ENCODE peak calls at places on chromosome 10, in four cellular contexts. G, D, O and Q are unnamed samples. For H3K9me3, the result is how much of the 10 kb centered on the place peaks cover.

GRCh38 chr10:125123363-125124113 is 36.8 kb downstream of the CTBP2 start:
- DNase-seq in G (peak), D (peak), O (peak), Q (no peak)

GRCh38 chr10:126075009-126075408 is 178.6 kb downstream of the FANK1 start:
- DNase-seq in G (no peak), D (no peak), O (no peak), Q (no peak)

GRCh38 chr10:116742367-116743265 is at the start of gene HSPA12A:
- DNase-seq in G (peak), D (peak), O (peak), Q (peak)

GRCh38 chr10:80413152-80413996 is 5.0 kb downstream of the PRXL2A start:
- DNase-seq in G (peak), D (no peak), O (no peak), Q (no peak)

GRCh38 chr10:44978213-44978569 is 418 bp downstream of the DEPP1 start:
- DNase-seq in G (no peak), D (no peak), O (no peak), Q (no peak)

GRCh38 chr10:103765981-103766380 is 89.4 kb downstream of the SH3PXD2A start:
- DNase-seq in G (peak), D (no peak), O (peak), Q (peak)

GRCh38 chr10:119104653-119105024 is 726 bp downstream of the DENND10 start:
- DNase-seq in G (no peak), D (no peak), O (peak), Q (no peak)

GRCh38 chr10:124124769-124125161 is 31.4 kb upstream of the CHST15 start:
- DNase-seq in G (no peak), D (no peak), O (no peak), Q (no peak)

GRCh38 chr10:91672021-91672608 is 39.2 kb upstream of the PPP1R3C start:
- DNase-seq in G (peak), D (peak), O (no peak), Q (no peak)

GRCh38 chr10:4280481-4281206 is 495.6 kb upstream of the KLF6 start:
- DNase-seq in G (peak), D (peak), O (no peak), Q (no peak)

GRCh38 chr10:14032406-14032998 is 298.2 kb downstream of the FRMD4A start:
- DNase-seq in G (no peak), D (peak), O (peak), Q (peak)

DNA sequence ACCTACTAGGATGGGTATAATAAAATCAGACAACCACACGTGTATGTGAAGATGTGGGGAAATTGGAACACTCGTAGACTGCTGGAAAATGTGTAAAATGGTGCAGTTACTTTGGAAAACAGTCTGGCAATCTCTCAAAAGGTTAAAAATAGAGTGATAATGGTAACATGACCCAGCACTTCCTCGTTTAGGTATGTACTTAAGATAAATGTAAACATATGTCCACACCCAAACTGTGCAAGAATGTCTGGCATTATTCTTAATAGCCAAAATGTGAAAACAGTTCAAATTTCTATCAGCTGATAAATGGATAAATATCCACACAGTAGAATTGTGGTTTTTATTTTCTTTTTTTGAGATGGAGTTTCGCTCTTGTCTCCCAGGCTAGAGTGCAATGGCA is 272.8 kb downstream of the ZNF248 start:
- DNase-seq in G (no peak), D (no peak), O (no peak), Q (no peak)
- H3K9me3 ChIP-seq in G (under half), D (under half), O (under half), Q (under half)

DNA sequence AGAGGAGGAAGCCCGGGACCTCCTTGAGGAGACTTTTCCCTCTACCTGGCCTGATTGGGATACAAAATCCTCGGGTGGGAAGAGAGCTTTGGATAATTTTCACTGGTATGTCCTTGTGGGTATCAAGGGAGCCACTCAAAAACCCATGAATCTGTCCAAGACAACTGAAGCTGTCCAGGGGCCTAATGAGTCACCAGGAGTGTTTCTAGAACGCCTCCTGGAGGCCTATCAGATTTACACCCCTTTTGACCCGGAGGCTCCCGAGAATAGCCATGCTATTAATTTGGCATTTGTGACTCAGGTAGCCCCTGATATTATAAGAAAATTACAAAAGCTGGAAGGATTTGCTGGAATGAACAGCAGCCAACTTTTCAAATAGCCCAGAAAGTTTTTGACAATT is 38.6 kb downstream of the ZNF25 start:
- DNase-seq in G (no peak), D (peak), O (no peak), Q (no peak)
- H3K9me3 ChIP-seq in G (under half), D (under half), O (under half), Q (under half)

DNA sequence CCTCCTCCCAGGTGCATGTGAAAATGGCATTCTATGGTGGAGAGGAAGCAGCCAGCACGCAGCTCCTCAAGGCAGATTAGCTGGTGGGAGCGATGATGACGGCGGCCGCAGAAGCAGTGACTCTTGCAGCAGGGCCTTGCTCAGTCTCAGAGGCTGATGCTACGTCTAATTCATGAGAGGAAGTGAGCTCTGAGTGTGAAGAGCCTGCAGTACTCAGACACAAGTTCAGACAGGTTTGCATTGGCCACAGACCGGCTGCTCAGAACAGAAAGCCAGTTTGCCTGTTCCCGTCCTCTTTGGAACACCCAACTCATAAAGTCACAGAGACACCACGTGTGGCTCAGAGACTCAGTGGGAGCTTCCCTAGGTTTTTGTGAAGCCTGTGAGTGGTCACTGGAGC is 136.5 kb downstream of the ADARB2 start:
- DNase-seq in G (no peak), D (no peak), O (no peak), Q (no peak)
- H3K9me3 ChIP-seq in G (under half), D (under half), O (under half), Q (under half)

DNA sequence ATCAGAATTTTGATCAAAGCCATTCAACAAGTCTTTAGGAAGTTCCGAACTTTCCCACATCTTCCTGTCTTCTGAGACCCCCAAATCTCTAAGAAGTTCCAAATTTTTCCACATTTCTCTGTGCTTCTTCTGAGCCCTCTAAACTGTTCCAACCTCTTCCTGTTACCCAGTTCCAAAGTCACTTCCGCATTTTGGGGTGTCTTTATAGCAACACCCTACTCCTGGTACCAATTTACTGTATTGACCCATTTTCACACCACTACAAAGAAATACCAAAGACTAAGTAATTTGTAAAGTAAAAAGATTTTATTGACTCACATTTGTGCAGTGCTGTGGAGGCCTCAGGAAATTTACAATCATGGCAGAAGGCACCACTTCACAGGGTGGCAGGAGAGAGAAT is 385.8 kb upstream of the GHITM start:
- DNase-seq in G (no peak), D (no peak), O (no peak), Q (no peak)
- H3K9me3 ChIP-seq in G (under half), D (under half), O (under half), Q (under half)

DNA sequence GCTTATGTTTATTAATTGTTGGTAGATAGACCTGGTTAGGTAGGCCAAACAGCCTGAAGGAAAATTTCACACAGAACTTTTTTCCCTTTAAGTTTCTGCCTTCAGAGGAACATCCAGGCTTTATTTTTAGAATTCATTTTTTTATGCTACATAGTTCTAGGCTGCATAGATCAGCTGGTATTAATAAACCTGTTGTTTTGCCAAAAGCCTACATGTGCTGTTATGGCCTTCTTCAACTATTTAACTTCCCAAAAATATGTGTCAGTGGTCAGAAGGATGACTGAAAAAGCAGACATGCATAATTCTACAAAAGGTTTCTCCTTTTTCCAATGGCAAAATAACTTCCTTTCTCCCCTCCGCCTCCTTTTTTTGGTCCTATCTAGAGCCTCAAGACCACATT is 303.0 kb upstream of the DKK1 start:
- DNase-seq in G (no peak), D (peak), O (no peak), Q (no peak)
- H3K9me3 ChIP-seq in G (under half), D (under half), O (under half), Q (under half)